ENCODE peak calls at places on chromosomes 6 and 20, in seven cellular contexts. K, F, W, X, E, N and S are unnamed samples.

GRCh38 chr6:32355018-32355417 is 16.7 kb downstream of the TSBP1 start:
- DNase-seq in K (no peak), F (no peak), W (no peak), X (no peak), E (no peak), N (no peak), S (no peak)

GRCh38 chr6:35050988-35051330 is 90.2 kb downstream of the TCP11 start:
- DNase-seq in K (no peak), F (no peak), W (no peak), X (no peak), E (no peak), N (no peak), S (no peak)

GRCh38 chr6:127539292-127539691 is 20.2 kb upstream of the MTCL3 start:
- DNase-seq in K (peak; percentile 47), F (no peak), W (peak; percentile 16), X (no peak), E (no peak), N (no peak), S (no peak)

GRCh38 chr6:100880149-100880900 is 804 bp downstream of the ASCC3 start:
- DNase-seq in K (peak; percentile 25), F (no peak), W (peak; percentile 40), X (no peak), E (no peak), N (no peak), S (no peak)

GRCh38 chr6:12844284-12845223 is 128.0 kb downstream of the PHACTR1 start:
- DNase-seq in K (peak; percentile 1), F (no peak), W (peak; percentile 24), X (no peak), E (no peak), N (no peak), S (peak; percentile 59)

GRCh38 chr20:55615818-55616217 is 389.5 kb downstream of the CBLN4 start:
- DNase-seq in K (no peak), F (no peak), W (no peak), X (no peak), E (no peak), N (no peak), S (no peak)

GRCh38 chr20:57708694-57709673 is 831 bp downstream of the PMEPA1 start:
- DNase-seq in K (peak; percentile 19), F (no peak), W (peak; percentile 59), X (no peak), E (no peak), N (no peak), S (no peak)

GRCh38 chr20:45836841-45837240 is 3.2 kb downstream of the SNX21 start:
- DNase-seq in K (no peak), F (no peak), W (no peak), X (no peak), E (no peak), N (no peak), S (no peak)

GRCh38 chr20:19633985-19634384 is 124.1 kb upstream of the RIN2 start:
- DNase-seq in K (peak; percentile 33), F (no peak), W (no peak), X (no peak), E (no peak), N (no peak), S (no peak)

GRCh38 chr20:32532246-32532645 is 52.9 kb downstream of the NOL4L start:
- DNase-seq in K (no peak), F (no peak), W (no peak), X (no peak), E (no peak), N (peak; percentile 71), S (no peak)

GRCh38 chr20:8424010-8424409 is 291.9 kb downstream of the PLCB1 start:
- DNase-seq in K (peak; percentile 86), F (no peak), W (peak; percentile 70), X (no peak), E (no peak), N (no peak), S (no peak)

GRCh38 chr6:17352302-17352701 is 41.1 kb upstream of the CAP2 start:
- DNase-seq in K (peak; percentile 38), F (no peak), W (peak; percentile 10), X (no peak), E (no peak), N (peak; percentile 5), S (no peak)

GRCh38 chr6:134835998-134836397 is 113.9 kb downstream of the ALDH8A1 start:
- DNase-seq in K (peak; percentile 44), F (no peak), W (no peak), X (no peak), E (no peak), N (no peak), S (no peak)

GRCh38 chr20:21607971-21608735 is 94.3 kb upstream of the NKX2-2 start:
- DNase-seq in K (no peak), F (no peak), W (no peak), X (no peak), E (no peak), N (no peak), S (no peak)

GRCh38 chr20:21395666-21396044 is 1.7 kb downstream of the NKX2-4 start:
- DNase-seq in K (no peak), F (no peak), W (peak; percentile 23), X (peak; percentile 55), E (no peak), N (no peak), S (peak; percentile 46)

GRCh38 chr6:131917763-131918649 is 33.2 kb downstream of the CCN2 start:
- DNase-seq in K (no peak), F (no peak), W (no peak), X (no peak), E (no peak), N (no peak), S (peak; percentile 44)

GRCh38 chr20:20895537-20895936 is 183.1 kb upstream of the RALGAPA2 start:
- DNase-seq in K (no peak), F (no peak), W (no peak), X (no peak), E (no peak), N (no peak), S (no peak)

GRCh38 chr6:137749595-137750215 is 117.4 kb upstream of the TNFAIP3 start:
- DNase-seq in K (peak; percentile 21), F (no peak), W (no peak), X (no peak), E (no peak), N (peak; percentile 66), S (no peak)

GRCh38 chr6:37283268-37283667 is 25.3 kb upstream of the TMEM217 start:
- DNase-seq in K (peak; percentile 20), F (no peak), W (no peak), X (no peak), E (no peak), N (no peak), S (no peak)

GRCh38 chr6:15378864-15379263 is 133.0 kb downstream of the JARID2 start:
- DNase-seq in K (peak; percentile 28), F (no peak), W (no peak), X (no peak), E (no peak), N (no peak), S (no peak)

GRCh38 chr6:38570750-38571149 is 69.0 kb downstream of the BTBD9 start:
- DNase-seq in K (peak; percentile 40), F (no peak), W (peak; percentile 29), X (no peak), E (no peak), N (no peak), S (peak; percentile 37)

GRCh38 chr20:23445596-23446217 is 6.2 kb downstream of the CSTL1 start:
- DNase-seq in K (peak; percentile 83), F (no peak), W (peak; percentile 87), X (no peak), E (no peak), N (peak; percentile 93), S (peak; percentile 47)

DNA sequence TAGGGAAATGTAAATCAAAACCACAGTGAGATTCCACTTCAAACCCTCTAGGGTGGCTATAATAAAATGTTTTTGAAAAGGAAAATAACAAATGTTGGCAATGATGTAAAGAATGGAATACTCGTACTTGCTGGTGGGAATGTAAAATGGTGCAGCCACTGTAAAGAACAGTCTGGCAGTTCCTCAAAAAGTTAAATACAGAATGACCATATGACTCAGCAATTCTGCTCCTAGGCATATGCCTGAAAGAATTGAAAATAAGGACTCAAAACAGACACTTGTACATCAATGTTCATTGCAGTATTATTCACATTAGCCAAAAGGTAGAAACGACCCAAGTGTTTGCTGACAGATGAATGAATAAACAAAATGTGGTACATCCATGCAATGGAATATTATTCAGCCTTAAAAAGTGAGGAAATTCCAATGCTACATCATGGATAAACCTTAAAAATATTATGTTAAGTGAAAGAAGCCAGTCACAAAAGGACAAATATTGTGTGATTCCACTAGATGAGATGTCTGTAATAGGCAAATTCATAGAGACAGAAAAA is 10.2 kb upstream of the RNF114 start:
- DNase-seq in K (no peak), F (no peak), W (no peak), X (no peak), E (no peak), N (no peak), S (no peak)
- H3K18ac ChIP-seq in K (no peak overlapping the region), F (no peak overlapping the region), W (no peak overlapping the region), X (no peak overlapping the region), E (no peak overlapping the region), N (no peak overlapping the region), S (no peak overlapping the region)

GRCh38 chr6:145396499-145396898 is 338.8 kb downstream of the EPM2A start:
- DNase-seq in K (no peak), F (no peak), W (no peak), X (no peak), E (no peak), N (no peak), S (no peak)
- H3K18ac ChIP-seq in K (no peak overlapping the region), F (no peak overlapping the region), W (no peak overlapping the region), X (no peak overlapping the region), E (no peak overlapping the region), N (no peak overlapping the region), S (no peak overlapping the region)

DNA sequence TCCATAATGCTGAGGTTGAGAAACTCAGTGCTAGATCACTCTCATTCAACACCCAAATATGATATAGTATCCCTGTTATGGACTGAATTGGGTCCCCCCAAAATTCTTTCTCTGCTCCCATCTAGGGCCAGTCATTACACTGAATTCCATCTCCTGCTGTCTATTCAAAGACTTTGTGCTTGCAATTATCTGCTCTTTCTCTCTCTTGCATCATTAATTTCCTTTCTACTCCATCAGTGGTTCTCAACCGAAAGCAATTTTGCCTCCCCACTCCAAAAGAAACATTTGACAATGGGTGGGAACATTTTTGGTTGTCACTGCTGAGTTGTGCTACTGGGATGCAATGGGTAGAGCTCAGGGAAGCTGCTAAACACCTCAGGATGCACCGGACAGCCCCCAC is 271.5 kb upstream of the CDYL start:
- DNase-seq in K (no peak), F (peak; percentile 41), W (no peak), X (no peak), E (no peak), N (no peak), S (no peak)
- H3K18ac ChIP-seq in K (no peak overlapping the region), F (no peak overlapping the region), W (no peak overlapping the region), X (no peak overlapping the region), E (no peak overlapping the region), N (no peak overlapping the region), S (no peak overlapping the region)

DNA sequence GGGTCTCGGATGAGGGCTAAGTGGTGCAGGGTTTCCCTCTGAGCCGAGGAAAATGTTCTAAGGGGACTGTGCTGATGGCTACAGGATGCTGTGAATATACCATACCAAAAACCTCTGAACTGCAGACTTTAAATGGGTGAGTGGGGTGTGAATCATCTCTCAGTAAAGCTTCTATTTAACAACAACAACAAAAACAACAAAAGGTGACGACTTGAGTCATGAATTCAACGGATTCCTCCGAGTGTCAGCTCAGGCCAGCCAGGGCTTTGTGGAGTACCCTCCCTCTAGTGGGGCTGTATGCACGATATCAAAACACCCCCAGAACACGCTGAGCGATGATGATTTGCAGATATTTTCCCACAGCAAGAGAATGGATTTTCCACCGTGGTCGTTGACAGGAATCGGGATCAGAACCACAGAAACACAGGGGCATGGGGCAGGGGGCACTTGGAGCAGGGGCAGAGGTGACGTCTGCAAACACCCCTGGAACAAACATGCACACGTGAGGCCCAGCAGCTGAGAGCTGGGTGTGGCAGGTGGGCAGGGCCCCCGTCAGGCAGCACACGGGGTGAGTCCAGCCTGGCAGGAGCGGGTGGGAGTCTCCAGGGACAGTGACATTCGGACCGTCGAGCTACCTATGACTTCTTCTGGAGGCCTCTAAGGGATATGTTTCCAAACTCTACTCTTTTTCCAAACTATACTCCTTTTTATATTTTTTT is 38.6 kb downstream of the SLC2A4RG start:
- DNase-seq in K (no peak), F (no peak), W (peak; percentile 18), X (no peak), E (no peak), N (no peak), S (peak; percentile 53)
- H3K18ac ChIP-seq in K (no peak overlapping the region), F (no peak overlapping the region), W (no peak overlapping the region), X (no peak overlapping the region), E (no peak overlapping the region), N (no peak overlapping the region), S (no peak overlapping the region)